ENCODE peak calls at places on chromosomes 16 and 17, in seven cellular contexts. V is germinal center, G is sigmoid colon, O is A549, L is fibroblast of lung, X is kidney tubule cell, M is fibroblast of villous mesenchyme. W is an unnamed sample.
A peak's percentile ranks its signal among the peaks of the same experiment; 100 is the strongest.

GRCh38 chr16:2902337-2903130 is 9.2 kb upstream of the FLYWCH1 start:
- DNase-seq in X (no peak), L (no peak), M (no peak), G (no peak), V (no peak), O (no peak), W (no peak)

GRCh38 chr17:3750926-3751325 is 27.2 kb downstream of the HASPIN start:
- DNase-seq in X (no peak), L (no peak), M (no peak), G (no peak), V (no peak), O (no peak), W (no peak)

GRCh38 chr16:53827741-53828140 is 123.8 kb downstream of the FTO start:
- DNase-seq in M (no peak), X (no peak), V (no peak), G (no peak), L (no peak), O (no peak), W (no peak)

GRCh38 chr17:77478899-77479298 is 338.1 kb downstream of the SEC14L1 start:
- DNase-seq in G (peak; percentile 87), L (no peak), O (no peak), V (no peak), X (no peak), M (peak; percentile 77), W (no peak)

GRCh38 chr17:44757918-44758413 is 822 bp upstream of the ADAM11 start:
- DNase-seq in X (no peak), L (no peak), V (no peak), G (no peak), M (no peak), O (no peak), W (no peak)

GRCh38 chr17:78378225-78379133 is at the start of gene PGS1:
- DNase-seq in G (peak; percentile 88), O (peak; percentile 76), V (peak; percentile 86), M (peak; percentile 77), X (peak; percentile 80), L (peak; percentile 71), W (peak; percentile 71)

GRCh38 chr17:58960068-58960467 is 146.6 kb downstream of the TRIM37 start:
- DNase-seq in L (peak; percentile 82), V (peak; percentile 21), X (peak; percentile 83), G (no peak), O (peak; percentile 16), M (peak; percentile 43), W (peak; percentile 42)

GRCh38 chr16:2842340-2843000 is 12.4 kb downstream of the ZG16B start:
- DNase-seq in X (peak; percentile 32), V (peak; percentile 35), M (peak; percentile 69), G (peak; percentile 69), L (peak; percentile 56), O (no peak), W (no peak)

GRCh38 chr16:57795431-57795878 is 6.8 kb downstream of the KIFC3 start:
- DNase-seq in G (peak; percentile 67), M (peak; percentile 63), O (peak; percentile 79), V (peak; percentile 51), X (peak; percentile 91), L (peak; percentile 49), W (peak; percentile 32)

GRCh38 chr17:60154616-60155426 is 5.0 kb downstream of the CA4 start:
- DNase-seq in V (no peak), M (peak; percentile 31), X (peak; percentile 27), O (no peak), G (no peak), L (peak; percentile 86), W (no peak)

GRCh38 chr17:11404431-11404830 is 163.4 kb downstream of the SHISA6 start:
- DNase-seq in V (no peak), X (peak; percentile 88), M (no peak), L (peak; percentile 42), G (no peak), O (no peak), W (no peak)

GRCh38 chr17:4666296-4666695 is 24.8 kb upstream of the ALOX15 start:
- DNase-seq in O (no peak), X (no peak), G (no peak), M (peak; percentile 84), V (no peak), L (no peak), W (no peak)

GRCh38 chr17:38601539-38602351 is 4.0 kb downstream of the SRCIN1 start:
- DNase-seq in M (no peak), O (peak; percentile 47), V (no peak), G (no peak), X (peak; percentile 10), L (no peak), W (peak; percentile 29)